ENCODE peak calls at places on chromosomes 1 and 21, in ten cellular contexts. Z is heart right ventricle; P is CD4-positive, alpha-beta T cell; U is brain microvascular endothelial cell; B is astrocyte of the cerebellum; W is OCI-LY7; C is PC-9; E is testis; T is endothelial cell; V is AG09309. L is an unnamed sample.

GRCh38 chr1:65717815-65718454 is 74.8 kb upstream of the PDE4B start:
- DNase-seq in Z (no peak), P (no peak), U (peak), B (peak), W (no peak), C (no peak), E (no peak), T (no peak), V (peak), L (no peak)

GRCh38 chr1:158933621-158934020 is 2.3 kb downstream of the PYHIN1 start:
- DNase-seq in Z (no peak), P (no peak), U (no peak), B (no peak), W (peak), C (no peak), E (no peak), T (no peak), V (no peak), L (no peak)

GRCh38 chr1:174605198-174605597 is 157.4 kb downstream of the GPR52 start:
- DNase-seq in Z (no peak), P (no peak), U (no peak), B (no peak), W (peak), C (no peak), E (no peak), T (no peak), V (no peak), L (no peak)

GRCh38 chr1:67270569-67270968 is 37.1 kb upstream of the IL12RB2 start:
- DNase-seq in Z (no peak), P (no peak), U (no peak), B (no peak), W (no peak), C (no peak), E (no peak), T (no peak), V (no peak), L (no peak)

GRCh38 chr1:6094801-6095505 is 49.3 kb downstream of the KCNAB2 start:
- DNase-seq in Z (no peak), P (no peak), U (no peak), B (no peak), W (no peak), C (no peak), E (no peak), T (no peak), V (no peak), L (no peak)

GRCh38 chr1:152906023-152906565 is 2.3 kb upstream of the IVL start:
- DNase-seq in Z (no peak), P (no peak), U (no peak), B (no peak), W (no peak), C (peak), E (no peak), T (no peak), V (no peak), L (no peak)

GRCh38 chr1:167121375-167122120 is 27.7 kb downstream of the STYXL2 start:
- DNase-seq in Z (no peak), P (no peak), U (no peak), B (no peak), W (no peak), C (peak), E (peak), T (peak), V (no peak), L (no peak)

GRCh38 chr21:38751379-38752050 is 54.2 kb upstream of the ETS2 start:
- DNase-seq in Z (peak), P (no peak), U (peak), B (peak), W (no peak), C (no peak), E (peak), T (no peak), V (no peak), L (peak)

GRCh38 chr1:205318231-205318991 is 3.1 kb downstream of the NUAK2 start:
- DNase-seq in Z (no peak), P (no peak), U (no peak), B (no peak), W (no peak), C (no peak), E (no peak), T (no peak), V (no peak), L (no peak)

GRCh38 chr1:29650041-29650400 is 413.7 kb downstream of the PTPRU start:
- DNase-seq in Z (no peak), P (no peak), U (no peak), B (no peak), W (no peak), C (no peak), E (no peak), T (no peak), V (no peak), L (peak)

GRCh38 chr1:226427131-226427530 is 19.2 kb upstream of the PARP1 start:
- DNase-seq in Z (no peak), P (no peak), U (no peak), B (no peak), W (no peak), C (no peak), E (no peak), T (no peak), V (no peak), L (peak)

GRCh38 chr21:14562959-14563358 is 16.8 kb upstream of the SAMSN1 start:
- DNase-seq in Z (no peak), P (no peak), U (no peak), B (no peak), W (no peak), C (no peak), E (no peak), T (no peak), V (no peak), L (no peak)

GRCh38 chr1:99749948-99750347 is 16.5 kb downstream of the FRRS1 start:
- DNase-seq in Z (no peak), P (no peak), U (no peak), B (no peak), W (no peak), C (no peak), E (no peak), T (no peak), V (no peak), L (no peak)

GRCh38 chr1:202007703-202008489 is 2.5 kb upstream of the ELF3 start:
- DNase-seq in Z (no peak), P (no peak), U (no peak), B (no peak), W (no peak), C (peak), E (no peak), T (peak), V (no peak), L (no peak)

GRCh38 chr1:3192825-3193224 is 123.8 kb downstream of the PRDM16 start:
- DNase-seq in Z (no peak), P (no peak), U (peak), B (no peak), W (no peak), C (no peak), E (no peak), T (no peak), V (no peak), L (no peak)

GRCh38 chr1:53572061-53572801 is 113.0 kb downstream of the DMRTB1 start:
- DNase-seq in Z (no peak), P (no peak), U (peak), B (no peak), W (no peak), C (peak), E (no peak), T (no peak), V (peak), L (no peak)

GRCh38 chr1:214331827-214332423 is 51.0 kb downstream of the SMYD2 start:
- DNase-seq in Z (no peak), P (peak), U (peak), B (no peak), W (peak), C (peak), E (peak), T (peak), V (no peak), L (no peak)

GRCh38 chr1:41745022-41745421 is 173.7 kb downstream of the HIVEP3 start:
- DNase-seq in Z (no peak), P (no peak), U (no peak), B (no peak), W (no peak), C (no peak), E (no peak), T (no peak), V (no peak), L (no peak)

GRCh38 chr1:10045480-10046355 is 13.0 kb downstream of the UBE4B start:
- DNase-seq in Z (no peak), P (no peak), U (peak), B (no peak), W (no peak), C (no peak), E (peak), T (no peak), V (no peak), L (no peak)

GRCh38 chr21:34135330-34135729 is 62.0 kb downstream of the MRPS6 start:
- DNase-seq in Z (no peak), P (no peak), U (no peak), B (no peak), W (no peak), C (no peak), E (no peak), T (no peak), V (no peak), L (no peak)

GRCh38 chr21:34132905-34133304 is 59.5 kb downstream of the MRPS6 start:
- DNase-seq in Z (no peak), P (no peak), U (no peak), B (no peak), W (no peak), C (no peak), E (no peak), T (no peak), V (no peak), L (no peak)

GRCh38 chr21:34133392-34133791 is 60.0 kb downstream of the MRPS6 start:
- DNase-seq in Z (no peak), P (no peak), U (no peak), B (no peak), W (no peak), C (no peak), E (no peak), T (no peak), V (no peak), L (no peak)

GRCh38 chr21:34132202-34132601 is 58.8 kb downstream of the MRPS6 start:
- DNase-seq in Z (no peak), P (no peak), U (no peak), B (no peak), W (no peak), C (no peak), E (no peak), T (no peak), V (no peak), L (no peak)

GRCh38 chr21:34133802-34134201 is 60.4 kb downstream of the MRPS6 start:
- DNase-seq in Z (no peak), P (no peak), U (no peak), B (no peak), W (no peak), C (no peak), E (no peak), T (no peak), V (no peak), L (no peak)
- TF ChIP-seq CTCF in Z (no peak), P (peak), U (peak), B (peak), W (peak), C (peak), E (no peak), T (peak), V (peak), L (no peak)

GRCh38 chr1:207620573-207620893 is 24.4 kb upstream of the CR1L start:
- DNase-seq in Z (no peak), P (no peak), U (no peak), B (no peak), W (no peak), C (no peak), E (no peak), T (no peak), V (no peak), L (no peak)
- TF ChIP-seq CTCF in Z (no peak), P (peak), U (no peak), B (no peak), W (peak), C (peak), E (no peak), T (peak), V (no peak), L (no peak)

GRCh38 chr1:36782785-36783184 is 251.5 kb downstream of the GRIK3 start:
- DNase-seq in Z (no peak), P (no peak), U (no peak), B (no peak), W (no peak), C (no peak), E (no peak), T (no peak), V (no peak), L (no peak)
- TF ChIP-seq CTCF in Z (no peak), P (no peak), U (no peak), B (no peak), W (no peak), C (no peak), E (no peak), T (no peak), V (no peak), L (no peak)

GRCh38 chr21:25535811-25536210 is 71.5 kb downstream of the MRPL39 start:
- DNase-seq in Z (no peak), P (no peak), U (no peak), B (no peak), W (no peak), C (no peak), E (no peak), T (no peak), V (no peak), L (no peak)
- TF ChIP-seq CTCF in Z (no peak), P (no peak), U (no peak), B (no peak), W (no peak), C (no peak), E (no peak), T (no peak), V (no peak), L (no peak)

DNA sequence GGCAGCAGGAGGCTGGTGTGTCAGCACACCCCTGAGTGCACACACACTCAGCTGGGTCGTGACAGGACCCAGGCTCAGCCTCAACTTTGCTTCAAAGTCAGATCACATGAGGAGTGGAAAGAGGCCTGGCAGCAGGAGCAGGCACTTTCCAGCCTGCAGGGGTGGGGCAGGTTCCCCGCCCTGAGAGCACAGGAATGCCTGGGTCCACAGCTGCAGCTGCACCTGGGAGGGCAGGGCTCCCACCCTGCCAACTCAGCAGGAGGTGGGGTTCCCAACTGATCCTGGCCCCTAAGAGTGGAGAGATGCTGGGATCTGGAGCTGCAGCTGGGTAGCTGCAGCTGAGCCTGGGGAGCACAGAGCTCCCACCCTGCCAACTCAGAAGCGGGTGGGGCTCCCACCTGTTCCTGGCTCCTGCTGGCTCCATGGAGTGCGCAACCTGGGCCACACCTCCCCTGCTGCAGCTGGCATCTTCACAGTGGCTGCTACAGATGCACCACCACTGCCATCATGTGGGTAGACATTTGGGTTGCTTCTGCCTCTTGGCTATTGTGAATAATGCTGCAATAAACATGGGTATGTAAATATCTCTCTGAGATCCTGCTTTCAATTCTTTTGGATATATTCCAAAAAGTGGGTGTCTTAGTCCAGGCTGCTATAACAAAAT is 415.4 kb downstream of the TTLL7 start:
- DNase-seq in Z (no peak), P (peak), U (no peak), B (no peak), W (no peak), C (peak), E (no peak), T (no peak), V (no peak), L (no peak)
- TF ChIP-seq CTCF in Z (peak), P (peak), U (no peak), B (no peak), W (no peak), C (peak), E (no peak), T (no peak), V (peak), L (no peak)

DNA sequence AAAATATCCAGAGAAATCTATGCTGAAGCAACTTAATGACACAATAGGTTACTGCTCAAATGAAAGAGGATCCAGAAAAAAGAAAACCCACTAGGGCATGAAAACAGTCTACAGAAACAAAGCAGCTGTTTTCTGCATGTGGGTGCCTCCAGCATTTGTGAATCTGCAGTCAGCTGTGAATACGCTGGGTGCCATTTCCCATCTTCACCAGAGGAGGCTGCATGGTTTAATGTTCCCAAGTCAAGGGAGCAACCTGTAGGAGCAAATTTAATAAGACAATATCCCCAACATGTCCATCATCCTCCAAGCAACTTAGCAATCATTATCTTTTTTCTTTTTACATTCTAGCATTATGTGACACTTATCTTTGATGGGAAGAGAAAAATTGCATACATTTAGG is 396.6 kb downstream of the BRINP2 start:
- DNase-seq in Z (no peak), P (no peak), U (no peak), B (no peak), W (peak), C (no peak), E (no peak), T (peak), V (no peak), L (no peak)
- TF ChIP-seq CTCF in Z (no peak), P (no peak), U (peak), B (peak), W (peak), C (no peak), E (no peak), T (peak), V (peak), L (no peak)